ENCODE peak calls at places on chromosomes 2 and 18, in five cellular contexts. One of them, this sample, is unnamed.

GRCh38 chr2:96917008-96917575 is 47.2 kb upstream of the SEMA4C start:
- DNase-seq in CD4-positive, alpha-beta T cell: no peak
- DNase-seq in A549: no peak
- DNase-seq in Caco-2: no peak
- DNase-seq in pancreas: no peak
- DNase-seq in this sample: no peak

GRCh38 chr2:2769481-2770431 is 438.7 kb upstream of the MYT1L start:
- DNase-seq in pancreas: no peak
- DNase-seq in A549: peak; percentile 4
- DNase-seq in CD4-positive, alpha-beta T cell: no peak
- DNase-seq in Caco-2: no peak
- DNase-seq in this sample: no peak

GRCh38 chr2:164826293-164827243 is 15.1 kb downstream of the COBLL1 start:
- DNase-seq in A549: no peak
- DNase-seq in Caco-2: peak; percentile 37
- DNase-seq in pancreas: no peak
- DNase-seq in CD4-positive, alpha-beta T cell: no peak
- DNase-seq in this sample: peak; percentile 73

GRCh38 chr2:105557021-105557420 is 158.2 kb upstream of the FHL2 start:
- DNase-seq in CD4-positive, alpha-beta T cell: no peak
- DNase-seq in A549: no peak
- DNase-seq in pancreas: no peak
- DNase-seq in Caco-2: no peak
- DNase-seq in this sample: no peak

GRCh38 chr18:58590231-58590630 is 38.7 kb downstream of the ALPK2 start:
- DNase-seq in pancreas: no peak
- DNase-seq in CD4-positive, alpha-beta T cell: no peak
- DNase-seq in A549: no peak
- DNase-seq in Caco-2: peak; percentile 70
- DNase-seq in this sample: no peak

GRCh38 chr2:232382331-232383225 is 4.0 kb downstream of the ALPP start:
- DNase-seq in Caco-2: no peak
- DNase-seq in pancreas: no peak
- DNase-seq in CD4-positive, alpha-beta T cell: no peak
- DNase-seq in A549: no peak
- DNase-seq in this sample: no peak

GRCh38 chr18:12973562-12974213 is 17.5 kb upstream of the CEP192 start:
- DNase-seq in pancreas: no peak
- DNase-seq in Caco-2: no peak
- DNase-seq in A549: no peak
- DNase-seq in CD4-positive, alpha-beta T cell: no peak
- DNase-seq in this sample: no peak

GRCh38 chr2:72985891-72986683 is 68.8 kb downstream of the EMX1 start:
- DNase-seq in CD4-positive, alpha-beta T cell: no peak
- DNase-seq in Caco-2: no peak
- DNase-seq in A549: no peak
- DNase-seq in pancreas: peak; percentile 57
- DNase-seq in this sample: no peak

GRCh38 chr2:31060397-31060796 is 77.8 kb downstream of the GALNT14 start:
- DNase-seq in CD4-positive, alpha-beta T cell: no peak
- DNase-seq in Caco-2: no peak
- DNase-seq in pancreas: no peak
- DNase-seq in A549: no peak
- DNase-seq in this sample: peak; percentile 38

GRCh38 chr2:88950010-88950409 is 258.5 kb downstream of the RPIA start:
- DNase-seq in CD4-positive, alpha-beta T cell: no peak
- DNase-seq in pancreas: no peak
- DNase-seq in A549: peak; percentile 29
- DNase-seq in Caco-2: peak; percentile 24
- DNase-seq in this sample: no peak

GRCh38 chr18:3864669-3865298 is 414.8 kb downstream of the TGIF1 start:
- DNase-seq in A549: no peak
- DNase-seq in CD4-positive, alpha-beta T cell: no peak
- DNase-seq in Caco-2: no peak
- DNase-seq in pancreas: no peak
- DNase-seq in this sample: no peak

GRCh38 chr18:7812431-7813063 is 245.4 kb downstream of the PTPRM start:
- DNase-seq in CD4-positive, alpha-beta T cell: no peak
- DNase-seq in A549: peak; percentile 53
- DNase-seq in Caco-2: peak; percentile 29
- DNase-seq in pancreas: no peak
- DNase-seq in this sample: no peak

GRCh38 chr2:54482725-54483124 is 26.6 kb downstream of the SPTBN1 start:
- DNase-seq in CD4-positive, alpha-beta T cell: no peak
- DNase-seq in A549: peak; percentile 18
- DNase-seq in pancreas: no peak
- DNase-seq in Caco-2: no peak
- DNase-seq in this sample: peak; percentile 39

GRCh38 chr2:37167636-37168182 is 10.9 kb upstream of the EIF2AK2 start:
- DNase-seq in pancreas: no peak
- DNase-seq in Caco-2: no peak
- DNase-seq in CD4-positive, alpha-beta T cell: no peak
- DNase-seq in A549: peak; percentile 54
- DNase-seq in this sample: peak; percentile 38

GRCh38 chr2:234881413-234882241 is 70.2 kb upstream of the SH3BP4 start:
- DNase-seq in CD4-positive, alpha-beta T cell: no peak
- DNase-seq in A549: peak; percentile 95
- DNase-seq in Caco-2: peak; percentile 64
- DNase-seq in pancreas: peak; percentile 96
- DNase-seq in this sample: peak; percentile 94

GRCh38 chr2:20378891-20379519 is 28.4 kb upstream of the PUM2 start:
- DNase-seq in Caco-2: peak; percentile 71
- DNase-seq in A549: peak; percentile 78
- DNase-seq in CD4-positive, alpha-beta T cell: no peak
- DNase-seq in pancreas: peak; percentile 82
- DNase-seq in this sample: peak; percentile 83

GRCh38 chr2:28296243-28296642 is 96.4 kb upstream of the FOSL2 start:
- DNase-seq in pancreas: no peak
- DNase-seq in Caco-2: no peak
- DNase-seq in A549: peak; percentile 44
- DNase-seq in CD4-positive, alpha-beta T cell: no peak
- DNase-seq in this sample: no peak

GRCh38 chr2:227865281-227865680 is 6.2 kb upstream of the DAW1 start:
- DNase-seq in Caco-2: no peak
- DNase-seq in CD4-positive, alpha-beta T cell: no peak
- DNase-seq in A549: no peak
- DNase-seq in pancreas: no peak
- DNase-seq in this sample: no peak
- TF ChIP-seq CTCF in Caco-2: no peak
- TF ChIP-seq CTCF in CD4-positive, alpha-beta T cell: no peak
- TF ChIP-seq CTCF in A549: no peak
- TF ChIP-seq CTCF in pancreas: no peak
- TF ChIP-seq CTCF in this sample: no peak

GRCh38 chr18:33184918-33185317 is 255.6 kb downstream of the CCDC178 start:
- DNase-seq in pancreas: no peak
- DNase-seq in CD4-positive, alpha-beta T cell: no peak
- DNase-seq in A549: no peak
- DNase-seq in Caco-2: no peak
- DNase-seq in this sample: no peak
- TF ChIP-seq CTCF in pancreas: no peak
- TF ChIP-seq CTCF in CD4-positive, alpha-beta T cell: no peak
- TF ChIP-seq CTCF in A549: no peak
- TF ChIP-seq CTCF in Caco-2: no peak
- TF ChIP-seq CTCF in this sample: peak; percentile 58

DNA sequence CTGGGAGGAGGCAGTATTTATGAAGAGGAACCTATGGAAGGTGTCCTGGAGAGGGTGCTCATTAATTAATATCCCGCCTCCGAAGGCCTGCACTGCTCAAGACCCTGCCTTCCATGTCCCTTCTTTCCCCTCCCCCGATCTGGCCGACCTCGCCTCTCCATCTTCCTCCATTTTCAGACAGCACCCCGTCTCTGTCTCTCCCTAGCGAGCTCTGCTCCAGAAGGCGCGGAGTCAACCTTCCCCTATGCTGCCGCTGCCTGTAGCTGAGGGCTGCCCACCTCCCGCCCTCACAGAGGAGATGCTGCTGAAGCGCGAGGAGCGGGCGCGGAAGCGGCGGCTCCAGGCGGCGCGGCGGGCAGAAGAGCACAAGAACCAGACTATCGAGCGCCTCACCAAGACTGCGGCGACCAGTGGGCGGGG is 1.1 kb upstream of the WBP1 start:
- DNase-seq in pancreas: no peak
- DNase-seq in Caco-2: no peak
- DNase-seq in CD4-positive, alpha-beta T cell: no peak
- DNase-seq in A549: no peak
- DNase-seq in this sample: no peak
- TF ChIP-seq CTCF in pancreas: no peak
- TF ChIP-seq CTCF in Caco-2: no peak
- TF ChIP-seq CTCF in CD4-positive, alpha-beta T cell: no peak
- TF ChIP-seq CTCF in A549: no peak
- TF ChIP-seq CTCF in this sample: no peak

DNA sequence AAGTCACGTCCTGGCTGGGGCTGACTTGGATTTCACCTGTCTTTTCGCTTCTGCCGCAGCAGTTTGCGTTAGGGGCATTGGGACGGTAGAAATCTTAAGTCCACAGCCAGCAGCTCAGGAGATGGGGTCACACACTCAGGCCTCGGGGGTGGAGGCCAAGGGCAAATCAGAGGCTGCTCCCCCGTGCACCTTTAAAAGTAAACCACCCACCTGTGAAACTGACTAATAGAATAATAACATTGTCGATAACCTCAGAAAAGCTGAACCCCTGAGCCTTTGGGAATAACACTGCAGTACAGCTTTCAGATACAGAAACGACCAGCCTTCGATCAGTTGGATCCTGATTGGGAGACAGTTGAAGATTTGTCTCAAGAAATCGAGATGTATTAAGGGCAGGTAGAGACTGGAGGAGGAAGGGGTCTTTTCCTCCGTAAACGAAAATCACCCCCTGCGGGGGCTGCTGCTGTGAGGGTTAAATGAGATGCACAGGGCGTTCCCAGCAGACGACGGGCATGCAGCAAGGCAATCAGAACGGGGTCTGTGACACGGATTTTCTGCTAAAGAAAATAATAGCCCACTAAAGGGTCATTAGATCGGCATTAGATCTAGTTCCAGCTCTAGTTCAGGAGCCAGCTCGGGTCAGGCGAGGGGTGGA is 16.4 kb upstream of the NFATC1 start:
- DNase-seq in pancreas: no peak
- DNase-seq in Caco-2: no peak
- DNase-seq in A549: no peak
- DNase-seq in CD4-positive, alpha-beta T cell: no peak
- DNase-seq in this sample: no peak
- TF ChIP-seq CTCF in pancreas: no peak
- TF ChIP-seq CTCF in Caco-2: no peak
- TF ChIP-seq CTCF in A549: no peak
- TF ChIP-seq CTCF in CD4-positive, alpha-beta T cell: peak; percentile 21
- TF ChIP-seq CTCF in this sample: no peak

GRCh38 chr18:49768051-49768391 is 45.3 kb downstream of the ACAA2 start:
- DNase-seq in pancreas: no peak
- DNase-seq in Caco-2: peak; percentile 61
- DNase-seq in CD4-positive, alpha-beta T cell: no peak
- DNase-seq in A549: peak; percentile 61
- DNase-seq in this sample: peak; percentile 75
- TF ChIP-seq CTCF in pancreas: no peak
- TF ChIP-seq CTCF in Caco-2: peak; percentile 70
- TF ChIP-seq CTCF in CD4-positive, alpha-beta T cell: no peak
- TF ChIP-seq CTCF in A549: peak; percentile 49
- TF ChIP-seq CTCF in this sample: peak; percentile 72

GRCh38 chr2:218368150-218368528 is 11.5 kb downstream of the CATIP start:
- DNase-seq in Caco-2: no peak
- DNase-seq in CD4-positive, alpha-beta T cell: no peak
- DNase-seq in pancreas: no peak
- DNase-seq in A549: no peak
- DNase-seq in this sample: no peak

GRCh38 chr2:218370410-218371063 is 11.5 kb upstream of the SLC11A1 start:
- DNase-seq in A549: no peak
- DNase-seq in pancreas: no peak
- DNase-seq in Caco-2: no peak
- DNase-seq in CD4-positive, alpha-beta T cell: no peak
- DNase-seq in this sample: no peak

GRCh38 chr2:218369374-218369773 is 12.7 kb upstream of the SLC11A1 start:
- DNase-seq in pancreas: no peak
- DNase-seq in A549: no peak
- DNase-seq in Caco-2: no peak
- DNase-seq in CD4-positive, alpha-beta T cell: no peak
- DNase-seq in this sample: no peak

GRCh38 chr2:218367415-218368149 is 10.9 kb downstream of the CATIP start:
- DNase-seq in CD4-positive, alpha-beta T cell: peak; percentile 76
- DNase-seq in A549: peak; percentile 81
- DNase-seq in pancreas: peak; percentile 92
- DNase-seq in Caco-2: peak; percentile 91
- DNase-seq in this sample: peak; percentile 91

DNA sequence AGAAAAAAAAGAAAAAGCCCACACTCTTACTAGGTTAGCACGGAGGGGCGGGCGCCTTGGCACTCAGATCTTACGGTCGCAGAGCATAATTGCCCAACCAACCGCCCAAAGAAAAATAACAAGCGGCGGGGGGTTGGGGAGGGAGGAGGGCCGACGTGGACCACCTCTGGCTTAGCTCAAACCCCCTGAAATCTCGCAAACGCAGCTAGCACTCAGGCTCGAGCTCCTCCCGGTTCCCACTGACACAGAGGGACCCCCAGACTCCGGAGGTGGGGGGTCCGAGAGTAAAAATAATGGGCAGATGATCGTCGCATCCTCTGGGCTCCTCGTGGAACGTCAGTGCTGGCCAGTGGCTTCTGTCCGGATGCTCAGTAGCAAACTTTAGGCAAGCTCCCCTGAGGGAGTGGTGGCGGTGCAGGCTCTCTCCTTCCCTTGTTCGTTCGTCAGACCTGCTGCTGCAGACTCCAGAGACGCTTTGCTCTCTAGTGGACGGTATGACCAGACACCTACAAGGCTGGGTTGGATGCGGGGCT is 12.0 kb downstream of the CATIP start:
- DNase-seq in CD4-positive, alpha-beta T cell: no peak
- DNase-seq in pancreas: no peak
- DNase-seq in A549: no peak
- DNase-seq in Caco-2: peak; percentile 36
- DNase-seq in this sample: no peak
- TF ChIP-seq CTCF in CD4-positive, alpha-beta T cell: no peak
- TF ChIP-seq CTCF in pancreas: no peak
- TF ChIP-seq CTCF in A549: no peak
- TF ChIP-seq CTCF in Caco-2: peak; percentile 17
- TF ChIP-seq CTCF in this sample: no peak

This sample was measured in Calu3.